ENCODE peak calls at places on chromosomes 4 and X, in six cellular contexts. M is ureter; A is stimulated activated naive B cell treated with anti-CD40 and anti-IgM and Interleukin-4, amounts not matched to agents 10 μg/mL and 1 μg/mL and 100 μg/mL, for 72 hours; Q is activated CD4-positive, alpha-beta T cell treated with anti-CD3 and anti-CD28 coated beads for 48 hours; K is Calu3; C is hepatic stellate cell. E is an unnamed sample.

GRCh38 chr4:15182600-15183222 is 180.4 kb downstream of the CPEB2 start:
- DNase-seq in A (no peak), K (no peak), Q (peak), C (no peak), M (no peak), E (peak)

GRCh38 chr4:151205722-151206121 is 71.2 kb upstream of the PRSS48 start:
- DNase-seq in M (no peak), Q (no peak), C (no peak), A (no peak), K (no peak), E (no peak)

GRCh38 chr4:5409980-5410618 is 298.3 kb downstream of the EVC2 start:
- DNase-seq in C (no peak), M (no peak), K (no peak), Q (no peak), A (no peak), E (no peak)

GRCh38 chrX:102711872-102712215 is 404 bp upstream of the GPRASP2 start:
- DNase-seq in Q (no peak), A (no peak), M (no peak), C (no peak), K (no peak), E (no peak)

GRCh38 chr4:47471591-47471990 is 8.1 kb upstream of the COMMD8 start:
- DNase-seq in C (no peak), Q (no peak), K (no peak), A (no peak), M (no peak), E (no peak)

GRCh38 chr4:83535520-83535944 is 376 bp upstream of the GPAT3 start:
- DNase-seq in A (peak), M (no peak), Q (peak), C (peak), K (peak), E (peak)

GRCh38 chr4:148043990-148044645 is 312.2 kb downstream of the ARHGAP10 start:
- DNase-seq in K (no peak), M (no peak), A (no peak), C (no peak), Q (no peak), E (no peak)

GRCh38 chr4:159267023-159267939 is 164.4 kb downstream of the RAPGEF2 start:
- DNase-seq in K (no peak), A (no peak), Q (no peak), M (no peak), C (no peak), E (no peak)

GRCh38 chr4:164357957-164358356 is 396.0 kb upstream of the SMIM31 start:
- DNase-seq in Q (no peak), A (no peak), C (no peak), M (no peak), K (no peak), E (no peak)

GRCh38 chr4:24032371-24032989 is 142.6 kb upstream of the PPARGC1A start:
- DNase-seq in K (peak), A (no peak), M (no peak), C (no peak), Q (no peak), E (no peak)

GRCh38 chr4:83484500-83485431 is at the start of gene ABRAXAS1:
- DNase-seq in A (peak), K (peak), Q (peak), M (peak), C (peak), E (peak)

GRCh38 chr4:40149960-40150385 is 46.9 kb upstream of the RHOH start:
- DNase-seq in Q (peak), K (peak), M (peak), A (peak), C (peak), E (peak)

GRCh38 chr4:141121768-141122415 is 11.4 kb downstream of the RNF150 start:
- DNase-seq in A (no peak), K (no peak), C (no peak), M (no peak), Q (no peak), E (no peak)

GRCh38 chr4:76811604-76812412 is 86.1 kb downstream of the SOWAHB start:
- DNase-seq in Q (no peak), C (peak), A (no peak), K (no peak), M (no peak), E (no peak)

GRCh38 chrX:153595859-153596857 is 2.8 kb downstream of the CCNQ start:
- DNase-seq in Q (no peak), A (no peak), C (no peak), K (no peak), M (no peak), E (no peak)

GRCh38 chr4:38673109-38673978 is 9.3 kb downstream of the KLF3 start:
- DNase-seq in A (no peak), C (peak), M (peak), K (peak), Q (no peak), E (no peak)

GRCh38 chrX:87873347-87873941 is 355.8 kb downstream of the KLHL4 start:
- DNase-seq in C (no peak), Q (no peak), K (no peak), A (no peak), M (no peak), E (no peak)

GRCh38 chrX:132030264-132030663 is 7.2 kb downstream of the STK26 start:
- DNase-seq in K (no peak), A (no peak), M (no peak), Q (no peak), C (no peak), E (no peak)

GRCh38 chrX:28787206-28787605 is 200.0 kb downstream of the IL1RAPL1 start:
- DNase-seq in K (peak), Q (no peak), A (no peak), M (no peak), C (peak), E (no peak)

GRCh38 chrX:71532078-71532752 is 689 bp upstream of the OGT start:
- DNase-seq in C (no peak), Q (peak), K (peak), A (peak), M (no peak), E (peak)

E was measured in stimulated activated naive CD4-positive, alpha-beta T cell treated with Interleukin-2 at 50 U/mL for 16 hours.